ENCODE peak calls at places on chromosomes 1 and 21, in eight cellular contexts. O, K, X, T, P, V, M and N are unnamed samples.
A peak's percentile ranks its signal among the peaks of the same experiment; 100 is the strongest.

GRCh38 chr1:20126806-20127440 is 7.6 kb upstream of the PLA2G2D start:
- DNase-seq in O (no peak), K (no peak), X (no peak), T (peak; percentile 42), P (no peak), V (no peak), M (no peak), N (no peak)

GRCh38 chr1:24636661-24637357 is 6.3 kb upstream of the SRRM1 start:
- DNase-seq in O (no peak), K (no peak), X (no peak), T (no peak), P (no peak), V (no peak), M (no peak), N (no peak)

GRCh38 chr1:211892577-211892976 is 62.0 kb upstream of the LPGAT1 start:
- DNase-seq in O (no peak), K (no peak), X (no peak), T (no peak), P (no peak), V (no peak), M (peak; percentile 23), N (no peak)

GRCh38 chr1:90926971-90927370 is 94.9 kb downstream of the ZNF644 start:
- DNase-seq in O (no peak), K (no peak), X (no peak), T (no peak), P (no peak), V (no peak), M (no peak), N (no peak)

GRCh38 chr1:65148548-65149390 is 766 bp downstream of the AK4 start:
- DNase-seq in O (peak; percentile 29), K (no peak), X (peak; percentile 39), T (peak; percentile 85), P (peak; percentile 52), V (peak; percentile 9), M (peak; percentile 30), N (no peak)

GRCh38 chr1:52385376-52385775 is 18.8 kb downstream of the ORC1 start:
- DNase-seq in O (no peak), K (no peak), X (no peak), T (no peak), P (no peak), V (no peak), M (no peak), N (no peak)

GRCh38 chr1:143720087-143721023 is 251.4 kb downstream of the FAM72C start:
- DNase-seq in O (peak; percentile 76), K (no peak), X (peak; percentile 48), T (peak; percentile 67), P (no peak), V (no peak), M (peak; percentile 93), N (no peak)

GRCh38 chr1:100759188-100759587 is 39.6 kb downstream of the VCAM1 start:
- DNase-seq in O (no peak), K (no peak), X (no peak), T (no peak), P (no peak), V (no peak), M (no peak), N (no peak)

GRCh38 chr1:14835725-14836124 is 237.2 kb downstream of the KAZN start:
- DNase-seq in O (peak; percentile 66), K (no peak), X (no peak), T (no peak), P (no peak), V (no peak), M (no peak), N (no peak)

GRCh38 chr21:46063734-46064680 is 33.9 kb upstream of the COL6A2 start:
- DNase-seq in O (no peak), K (no peak), X (no peak), T (peak; percentile 64), P (no peak), V (no peak), M (no peak), N (no peak)

GRCh38 chr1:24888971-24889670 is 41.0 kb downstream of the RUNX3 start:
- DNase-seq in O (no peak), K (peak; percentile 57), X (peak; percentile 37), T (no peak), P (peak; percentile 81), V (no peak), M (no peak), N (no peak)

GRCh38 chr1:226236826-226237225 is 13.4 kb downstream of the MIXL1 start:
- DNase-seq in O (no peak), K (no peak), X (no peak), T (no peak), P (no peak), V (no peak), M (no peak), N (no peak)

GRCh38 chr1:215095524-215095923 is 13.0 kb downstream of the KCNK2 start:
- DNase-seq in O (no peak), K (no peak), X (no peak), T (no peak), P (no peak), V (no peak), M (no peak), N (no peak)

GRCh38 chr1:109529895-109530456 is 9.7 kb upstream of the GPR61 start:
- DNase-seq in O (no peak), K (no peak), X (no peak), T (no peak), P (no peak), V (no peak), M (peak; percentile 29), N (no peak)

DNA sequence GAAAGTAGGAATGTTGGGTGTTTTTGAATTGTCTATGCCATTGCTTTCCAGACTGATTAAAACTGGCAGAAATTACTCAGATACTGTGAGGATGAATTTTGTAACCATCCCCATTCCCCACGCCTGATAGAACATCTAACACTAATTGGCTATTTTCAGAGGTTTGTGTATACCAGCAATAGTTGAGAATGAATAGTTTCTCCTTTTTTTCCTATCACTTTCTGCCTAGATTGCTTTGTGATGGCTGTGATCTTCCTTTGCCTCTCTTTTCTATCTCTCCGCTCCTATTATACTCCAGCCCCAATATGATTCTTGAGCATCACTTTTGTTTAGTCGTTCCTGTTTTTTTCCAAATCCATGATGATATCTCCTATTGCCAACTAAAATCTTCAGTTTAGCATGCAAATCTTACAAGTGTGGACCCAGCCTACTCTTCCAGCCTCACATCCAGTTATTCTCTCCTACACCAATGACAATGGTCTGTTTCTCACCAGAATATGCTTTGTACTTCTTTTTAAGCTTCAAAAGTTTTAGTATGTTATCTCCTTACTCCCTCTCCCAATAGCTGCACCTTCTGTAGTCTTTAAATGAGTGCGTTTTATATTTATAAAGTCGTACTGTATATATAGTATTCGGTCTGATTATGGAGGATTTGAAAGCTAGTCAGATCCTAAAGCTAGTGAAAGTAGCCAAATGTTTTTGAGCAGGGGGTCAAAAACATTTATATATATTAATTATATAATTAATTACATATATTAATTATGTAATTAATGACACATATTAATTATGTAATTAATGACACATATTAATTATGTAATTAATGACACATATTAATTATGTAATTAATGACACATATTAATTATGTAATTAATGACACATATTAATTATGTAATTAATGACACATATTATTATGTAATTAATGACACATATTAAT is 25.2 kb downstream of the MAGI3 start:
- DNase-seq in O (no peak), K (no peak), X (no peak), T (no peak), P (no peak), V (no peak), M (no peak), N (no peak)
- TF ChIP-seq CTCF in O (no peak), K (no peak), X (no peak), T (no peak), P (no peak), V (no peak), M (no peak), N (no peak)

GRCh38 chr1:17852383-17852782 is 97.2 kb downstream of the ACTL8 start:
- DNase-seq in O (no peak), K (no peak), X (no peak), T (no peak), P (no peak), V (no peak), M (no peak), N (no peak)

GRCh38 chr1:17845583-17845982 is 90.5 kb downstream of the ACTL8 start:
- DNase-seq in O (no peak), K (no peak), X (no peak), T (no peak), P (no peak), V (no peak), M (no peak), N (no peak)

GRCh38 chr1:17853241-17853640 is 98.1 kb downstream of the ACTL8 start:
- DNase-seq in O (no peak), K (no peak), X (no peak), T (no peak), P (no peak), V (no peak), M (no peak), N (no peak)

GRCh38 chr1:17851075-17851474 is 95.9 kb downstream of the ACTL8 start:
- DNase-seq in O (no peak), K (no peak), X (no peak), T (no peak), P (no peak), V (no peak), M (no peak), N (no peak)

GRCh38 chr1:17849216-17849615 is 94.1 kb downstream of the ACTL8 start:
- DNase-seq in O (no peak), K (no peak), X (no peak), T (no peak), P (peak; percentile 20), V (no peak), M (no peak), N (no peak)
- TF ChIP-seq CTCF in O (no peak), K (peak; percentile 67), X (no peak), T (no peak), P (peak; percentile 67), V (no peak), M (peak; percentile 5), N (no peak)

DNA sequence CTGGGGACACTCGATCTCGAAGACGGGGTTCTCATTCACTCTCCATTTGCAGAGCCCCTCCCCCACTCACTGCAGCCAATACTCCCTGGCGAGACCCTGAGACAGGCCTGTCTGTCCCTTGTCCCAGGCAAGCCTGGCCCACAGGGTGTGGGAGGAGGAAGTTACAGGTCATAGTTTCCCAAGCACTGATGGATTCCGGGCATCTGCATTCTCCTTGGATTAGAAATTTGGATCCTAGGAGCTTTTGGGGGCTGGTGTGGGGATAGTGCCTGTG is 11.3 kb downstream of the WNT3A start:
- DNase-seq in O (no peak), K (no peak), X (no peak), T (no peak), P (no peak), V (peak; percentile 1), M (no peak), N (no peak)
- TF ChIP-seq CTCF in O (no peak), K (no peak), X (no peak), T (no peak), P (no peak), V (no peak), M (no peak), N (no peak)

GRCh38 chr1:209094384-209094783 is 489.1 kb upstream of the CAMK1G start:
- DNase-seq in O (no peak), K (no peak), X (no peak), T (no peak), P (no peak), V (no peak), M (no peak), N (no peak)
- TF ChIP-seq CTCF in O (peak; percentile 10), K (no peak), X (no peak), T (no peak), P (no peak), V (no peak), M (peak; percentile 47), N (no peak)

GRCh38 chr1:17212009-17212408 is 7.1 kb downstream of the PADI1 start:
- DNase-seq in O (no peak), K (no peak), X (no peak), T (no peak), P (no peak), V (no peak), M (no peak), N (no peak)
- TF ChIP-seq CTCF in O (no peak), K (no peak), X (peak; percentile 14), T (no peak), P (no peak), V (no peak), M (no peak), N (no peak)